ENCODE peak calls at places on chromosomes 13 and 19, in six cellular contexts. One of them, this sample, is unnamed.

GRCh38 chr13:47327856-47328255 is 431.0 kb upstream of the HTR2A start:
- DNase-seq in small intestine: no peak
- DNase-seq in NT2/D1: no peak
- DNase-seq in stimulated activated CD4-positive, alpha-beta T cell treated with anti-CD3 and anti-CD28 coated beads, Interleukin-1b, Interleukin-23, amount 100 ng/mL, for 24 hours: no peak
- DNase-seq in HAP-1: no peak
- DNase-seq in NCI-H510A treated with DMSO at 0.1 percent for 48 hours: no peak
- DNase-seq in this sample: no peak

GRCh38 chr19:53190253-53190652 is 2.9 kb downstream of the ZNF665 start:
- DNase-seq in small intestine: no peak
- DNase-seq in NT2/D1: no peak
- DNase-seq in stimulated activated CD4-positive, alpha-beta T cell treated with anti-CD3 and anti-CD28 coated beads, Interleukin-1b, Interleukin-23, amount 100 ng/mL, for 24 hours: no peak
- DNase-seq in HAP-1: no peak
- DNase-seq in NCI-H510A treated with DMSO at 0.1 percent for 48 hours: no peak
- DNase-seq in this sample: no peak

GRCh38 chr13:114161644-114162532 is 17.2 kb upstream of the CFAP97D2 start:
- DNase-seq in small intestine: peak; percentile 65
- DNase-seq in NT2/D1: no peak
- DNase-seq in stimulated activated CD4-positive, alpha-beta T cell treated with anti-CD3 and anti-CD28 coated beads, Interleukin-1b, Interleukin-23, amount 100 ng/mL, for 24 hours: no peak
- DNase-seq in HAP-1: no peak
- DNase-seq in NCI-H510A treated with DMSO at 0.1 percent for 48 hours: no peak
- DNase-seq in this sample: no peak

GRCh38 chr13:113816248-113816924 is 47.5 kb downstream of the GAS6 start:
- DNase-seq in small intestine: no peak
- DNase-seq in NT2/D1: no peak
- DNase-seq in stimulated activated CD4-positive, alpha-beta T cell treated with anti-CD3 and anti-CD28 coated beads, Interleukin-1b, Interleukin-23, amount 100 ng/mL, for 24 hours: no peak
- DNase-seq in HAP-1: no peak
- DNase-seq in NCI-H510A treated with DMSO at 0.1 percent for 48 hours: no peak
- DNase-seq in this sample: no peak

GRCh38 chr13:22848539-22849052 is 332.2 kb upstream of the SGCG start:
- DNase-seq in small intestine: peak; percentile 27
- DNase-seq in NT2/D1: no peak
- DNase-seq in stimulated activated CD4-positive, alpha-beta T cell treated with anti-CD3 and anti-CD28 coated beads, Interleukin-1b, Interleukin-23, amount 100 ng/mL, for 24 hours: no peak
- DNase-seq in HAP-1: no peak
- DNase-seq in NCI-H510A treated with DMSO at 0.1 percent for 48 hours: no peak
- DNase-seq in this sample: no peak

GRCh38 chr19:40466219-40467006 is at the start of gene SPTBN4:
- DNase-seq in small intestine: no peak
- DNase-seq in NT2/D1: no peak
- DNase-seq in stimulated activated CD4-positive, alpha-beta T cell treated with anti-CD3 and anti-CD28 coated beads, Interleukin-1b, Interleukin-23, amount 100 ng/mL, for 24 hours: peak; percentile 47
- DNase-seq in HAP-1: no peak
- DNase-seq in NCI-H510A treated with DMSO at 0.1 percent for 48 hours: no peak
- DNase-seq in this sample: peak; percentile 76

GRCh38 chr13:46059405-46059804 is 6.9 kb upstream of the ZC3H13 start:
- DNase-seq in small intestine: no peak
- DNase-seq in NT2/D1: no peak
- DNase-seq in stimulated activated CD4-positive, alpha-beta T cell treated with anti-CD3 and anti-CD28 coated beads, Interleukin-1b, Interleukin-23, amount 100 ng/mL, for 24 hours: no peak
- DNase-seq in HAP-1: no peak
- DNase-seq in NCI-H510A treated with DMSO at 0.1 percent for 48 hours: no peak
- DNase-seq in this sample: no peak

GRCh38 chr13:94054159-94054558 is 425.3 kb downstream of the DCT start:
- DNase-seq in small intestine: no peak
- DNase-seq in NT2/D1: no peak
- DNase-seq in stimulated activated CD4-positive, alpha-beta T cell treated with anti-CD3 and anti-CD28 coated beads, Interleukin-1b, Interleukin-23, amount 100 ng/mL, for 24 hours: no peak
- DNase-seq in HAP-1: no peak
- DNase-seq in NCI-H510A treated with DMSO at 0.1 percent for 48 hours: no peak
- DNase-seq in this sample: no peak

GRCh38 chr19:1265611-1266115 is 3.5 kb upstream of the CIRBP start:
- DNase-seq in small intestine: peak; percentile 55
- DNase-seq in NT2/D1: no peak
- DNase-seq in stimulated activated CD4-positive, alpha-beta T cell treated with anti-CD3 and anti-CD28 coated beads, Interleukin-1b, Interleukin-23, amount 100 ng/mL, for 24 hours: no peak
- DNase-seq in HAP-1: no peak
- DNase-seq in NCI-H510A treated with DMSO at 0.1 percent for 48 hours: no peak
- DNase-seq in this sample: peak; percentile 52

GRCh38 chr13:34224877-34225276 is 406.9 kb downstream of the RFC3 start:
- DNase-seq in small intestine: no peak
- DNase-seq in NT2/D1: no peak
- DNase-seq in stimulated activated CD4-positive, alpha-beta T cell treated with anti-CD3 and anti-CD28 coated beads, Interleukin-1b, Interleukin-23, amount 100 ng/mL, for 24 hours: no peak
- DNase-seq in HAP-1: no peak
- DNase-seq in NCI-H510A treated with DMSO at 0.1 percent for 48 hours: no peak
- DNase-seq in this sample: no peak

GRCh38 chr19:35299523-35300339 is 7.8 kb downstream of the MAG start:
- DNase-seq in small intestine: peak; percentile 5
- DNase-seq in NT2/D1: no peak
- DNase-seq in stimulated activated CD4-positive, alpha-beta T cell treated with anti-CD3 and anti-CD28 coated beads, Interleukin-1b, Interleukin-23, amount 100 ng/mL, for 24 hours: no peak
- DNase-seq in HAP-1: peak; percentile 24
- DNase-seq in NCI-H510A treated with DMSO at 0.1 percent for 48 hours: no peak
- DNase-seq in this sample: no peak

GRCh38 chr13:36891752-36892151 is 28.3 kb downstream of the SMAD9 start:
- DNase-seq in small intestine: no peak
- DNase-seq in NT2/D1: no peak
- DNase-seq in stimulated activated CD4-positive, alpha-beta T cell treated with anti-CD3 and anti-CD28 coated beads, Interleukin-1b, Interleukin-23, amount 100 ng/mL, for 24 hours: no peak
- DNase-seq in HAP-1: no peak
- DNase-seq in NCI-H510A treated with DMSO at 0.1 percent for 48 hours: no peak
- DNase-seq in this sample: no peak

GRCh38 chr13:30037766-30038165 is 187.3 kb upstream of the UBL3 start:
- DNase-seq in small intestine: no peak
- DNase-seq in NT2/D1: no peak
- DNase-seq in stimulated activated CD4-positive, alpha-beta T cell treated with anti-CD3 and anti-CD28 coated beads, Interleukin-1b, Interleukin-23, amount 100 ng/mL, for 24 hours: no peak
- DNase-seq in HAP-1: no peak
- DNase-seq in NCI-H510A treated with DMSO at 0.1 percent for 48 hours: no peak
- DNase-seq in this sample: no peak

GRCh38 chr13:49400755-49401659 is 42.9 kb downstream of the CAB39L start:
- DNase-seq in small intestine: peak; percentile 38
- DNase-seq in NT2/D1: no peak
- DNase-seq in stimulated activated CD4-positive, alpha-beta T cell treated with anti-CD3 and anti-CD28 coated beads, Interleukin-1b, Interleukin-23, amount 100 ng/mL, for 24 hours: no peak
- DNase-seq in HAP-1: no peak
- DNase-seq in NCI-H510A treated with DMSO at 0.1 percent for 48 hours: peak; percentile 46
- DNase-seq in this sample: no peak

GRCh38 chr19:31285744-31286143 is 63.5 kb downstream of the TSHZ3 start:
- DNase-seq in small intestine: no peak
- DNase-seq in NT2/D1: no peak
- DNase-seq in stimulated activated CD4-positive, alpha-beta T cell treated with anti-CD3 and anti-CD28 coated beads, Interleukin-1b, Interleukin-23, amount 100 ng/mL, for 24 hours: no peak
- DNase-seq in HAP-1: no peak
- DNase-seq in NCI-H510A treated with DMSO at 0.1 percent for 48 hours: no peak
- DNase-seq in this sample: no peak

GRCh38 chr13:35744566-35745203 is 268.2 kb upstream of the MAB21L1 start:
- DNase-seq in small intestine: no peak
- DNase-seq in NT2/D1: no peak
- DNase-seq in stimulated activated CD4-positive, alpha-beta T cell treated with anti-CD3 and anti-CD28 coated beads, Interleukin-1b, Interleukin-23, amount 100 ng/mL, for 24 hours: no peak
- DNase-seq in HAP-1: no peak
- DNase-seq in NCI-H510A treated with DMSO at 0.1 percent for 48 hours: no peak
- DNase-seq in this sample: no peak

GRCh38 chr19:1690570-1691307 is 38.3 kb upstream of the TCF3 start:
- DNase-seq in small intestine: peak; percentile 46
- DNase-seq in NT2/D1: peak; percentile 38
- DNase-seq in stimulated activated CD4-positive, alpha-beta T cell treated with anti-CD3 and anti-CD28 coated beads, Interleukin-1b, Interleukin-23, amount 100 ng/mL, for 24 hours: peak; percentile 35
- DNase-seq in HAP-1: peak; percentile 89
- DNase-seq in NCI-H510A treated with DMSO at 0.1 percent for 48 hours: no peak
- DNase-seq in this sample: peak; percentile 55

GRCh38 chr19:8387688-8388611 is 2.2 kb upstream of the RAB11B start:
- DNase-seq in small intestine: peak; percentile 19
- DNase-seq in NT2/D1: no peak
- DNase-seq in stimulated activated CD4-positive, alpha-beta T cell treated with anti-CD3 and anti-CD28 coated beads, Interleukin-1b, Interleukin-23, amount 100 ng/mL, for 24 hours: no peak
- DNase-seq in HAP-1: no peak
- DNase-seq in NCI-H510A treated with DMSO at 0.1 percent for 48 hours: no peak
- DNase-seq in this sample: no peak

GRCh38 chr13:23849670-23850069 is 39.5 kb downstream of the MIPEP start:
- DNase-seq in small intestine: no peak
- DNase-seq in NT2/D1: no peak
- DNase-seq in stimulated activated CD4-positive, alpha-beta T cell treated with anti-CD3 and anti-CD28 coated beads, Interleukin-1b, Interleukin-23, amount 100 ng/mL, for 24 hours: no peak
- DNase-seq in HAP-1: no peak
- DNase-seq in NCI-H510A treated with DMSO at 0.1 percent for 48 hours: no peak
- DNase-seq in this sample: no peak

GRCh38 chr19:50803633-50804419 is 13.6 kb downstream of the ACP4 start:
- DNase-seq in small intestine: no peak
- DNase-seq in NT2/D1: no peak
- DNase-seq in stimulated activated CD4-positive, alpha-beta T cell treated with anti-CD3 and anti-CD28 coated beads, Interleukin-1b, Interleukin-23, amount 100 ng/mL, for 24 hours: no peak
- DNase-seq in HAP-1: peak; percentile 58
- DNase-seq in NCI-H510A treated with DMSO at 0.1 percent for 48 hours: no peak
- DNase-seq in this sample: no peak

GRCh38 chr19:13681509-13681908 is 82.8 kb upstream of the MRI1 start:
- DNase-seq in small intestine: no peak
- DNase-seq in NT2/D1: no peak
- DNase-seq in stimulated activated CD4-positive, alpha-beta T cell treated with anti-CD3 and anti-CD28 coated beads, Interleukin-1b, Interleukin-23, amount 100 ng/mL, for 24 hours: no peak
- DNase-seq in HAP-1: no peak
- DNase-seq in NCI-H510A treated with DMSO at 0.1 percent for 48 hours: no peak
- DNase-seq in this sample: no peak

GRCh38 chr13:106917673-106918652 is 350.0 kb upstream of the ARGLU1 start:
- DNase-seq in small intestine: peak; percentile 74
- DNase-seq in NT2/D1: peak; percentile 63
- DNase-seq in stimulated activated CD4-positive, alpha-beta T cell treated with anti-CD3 and anti-CD28 coated beads, Interleukin-1b, Interleukin-23, amount 100 ng/mL, for 24 hours: peak; percentile 41
- DNase-seq in HAP-1: peak; percentile 83
- DNase-seq in NCI-H510A treated with DMSO at 0.1 percent for 48 hours: peak; percentile 83
- DNase-seq in this sample: peak; percentile 69

GRCh38 chr19:2546128-2547032 is 70.5 kb downstream of the GADD45B start:
- DNase-seq in small intestine: peak; percentile 40
- DNase-seq in NT2/D1: no peak
- DNase-seq in stimulated activated CD4-positive, alpha-beta T cell treated with anti-CD3 and anti-CD28 coated beads, Interleukin-1b, Interleukin-23, amount 100 ng/mL, for 24 hours: no peak
- DNase-seq in HAP-1: peak; percentile 67
- DNase-seq in NCI-H510A treated with DMSO at 0.1 percent for 48 hours: no peak
- DNase-seq in this sample: no peak

GRCh38 chr19:33417751-33418150 is 44.2 kb downstream of the CEBPG start:
- DNase-seq in small intestine: no peak
- DNase-seq in NT2/D1: no peak
- DNase-seq in stimulated activated CD4-positive, alpha-beta T cell treated with anti-CD3 and anti-CD28 coated beads, Interleukin-1b, Interleukin-23, amount 100 ng/mL, for 24 hours: no peak
- DNase-seq in HAP-1: no peak
- DNase-seq in NCI-H510A treated with DMSO at 0.1 percent for 48 hours: no peak
- DNase-seq in this sample: no peak

GRCh38 chr19:39474139-39474620 is 6.5 kb upstream of the TIMM50 start:
- DNase-seq in small intestine: peak; percentile 19
- DNase-seq in NT2/D1: no peak
- DNase-seq in stimulated activated CD4-positive, alpha-beta T cell treated with anti-CD3 and anti-CD28 coated beads, Interleukin-1b, Interleukin-23, amount 100 ng/mL, for 24 hours: peak; percentile 55
- DNase-seq in HAP-1: peak; percentile 87
- DNase-seq in NCI-H510A treated with DMSO at 0.1 percent for 48 hours: peak; percentile 36
- DNase-seq in this sample: peak; percentile 37

GRCh38 chr19:39941151-39941550 is 6.7 kb upstream of the FCGBP start:
- DNase-seq in small intestine: no peak
- DNase-seq in NT2/D1: no peak
- DNase-seq in stimulated activated CD4-positive, alpha-beta T cell treated with anti-CD3 and anti-CD28 coated beads, Interleukin-1b, Interleukin-23, amount 100 ng/mL, for 24 hours: no peak
- DNase-seq in HAP-1: no peak
- DNase-seq in NCI-H510A treated with DMSO at 0.1 percent for 48 hours: no peak
- DNase-seq in this sample: no peak

GRCh38 chr13:102042746-102043145 is 359.1 kb downstream of the FGF14 start:
- DNase-seq in small intestine: no peak
- DNase-seq in NT2/D1: no peak
- DNase-seq in stimulated activated CD4-positive, alpha-beta T cell treated with anti-CD3 and anti-CD28 coated beads, Interleukin-1b, Interleukin-23, amount 100 ng/mL, for 24 hours: no peak
- DNase-seq in HAP-1: no peak
- DNase-seq in NCI-H510A treated with DMSO at 0.1 percent for 48 hours: no peak
- DNase-seq in this sample: no peak

GRCh38 chr19:28466107-28467045 is 746.6 kb downstream of the UQCRFS1 start:
- DNase-seq in small intestine: peak; percentile 61
- DNase-seq in NT2/D1: peak; percentile 58
- DNase-seq in stimulated activated CD4-positive, alpha-beta T cell treated with anti-CD3 and anti-CD28 coated beads, Interleukin-1b, Interleukin-23, amount 100 ng/mL, for 24 hours: peak; percentile 27
- DNase-seq in HAP-1: peak; percentile 54
- DNase-seq in NCI-H510A treated with DMSO at 0.1 percent for 48 hours: no peak
- DNase-seq in this sample: peak; percentile 32

GRCh38 chr19:36489139-36489919 is at the start of gene ZNF566:
- DNase-seq in small intestine: peak; percentile 95
- DNase-seq in NT2/D1: peak; percentile 96
- DNase-seq in stimulated activated CD4-positive, alpha-beta T cell treated with anti-CD3 and anti-CD28 coated beads, Interleukin-1b, Interleukin-23, amount 100 ng/mL, for 24 hours: peak; percentile 79
- DNase-seq in HAP-1: peak; percentile 97
- DNase-seq in NCI-H510A treated with DMSO at 0.1 percent for 48 hours: peak; percentile 96
- DNase-seq in this sample: peak; percentile 92

GRCh38 chr19:18987456-18987855 is 45.9 kb downstream of the SUGP2 start:
- DNase-seq in small intestine: no peak
- DNase-seq in NT2/D1: no peak
- DNase-seq in stimulated activated CD4-positive, alpha-beta T cell treated with anti-CD3 and anti-CD28 coated beads, Interleukin-1b, Interleukin-23, amount 100 ng/mL, for 24 hours: no peak
- DNase-seq in HAP-1: no peak
- DNase-seq in NCI-H510A treated with DMSO at 0.1 percent for 48 hours: no peak
- DNase-seq in this sample: no peak

GRCh38 chr19:16001481-16002312 is 52.9 kb downstream of the OR10H4 start:
- DNase-seq in small intestine: peak; percentile 80
- DNase-seq in NT2/D1: no peak
- DNase-seq in stimulated activated CD4-positive, alpha-beta T cell treated with anti-CD3 and anti-CD28 coated beads, Interleukin-1b, Interleukin-23, amount 100 ng/mL, for 24 hours: no peak
- DNase-seq in HAP-1: no peak
- DNase-seq in NCI-H510A treated with DMSO at 0.1 percent for 48 hours: no peak
- DNase-seq in this sample: peak; percentile 47

GRCh38 chr19:4310247-4311121 is 6.1 kb downstream of the FSD1 start:
- DNase-seq in small intestine: peak; percentile 35
- DNase-seq in NT2/D1: no peak
- DNase-seq in stimulated activated CD4-positive, alpha-beta T cell treated with anti-CD3 and anti-CD28 coated beads, Interleukin-1b, Interleukin-23, amount 100 ng/mL, for 24 hours: no peak
- DNase-seq in HAP-1: peak; percentile 61
- DNase-seq in NCI-H510A treated with DMSO at 0.1 percent for 48 hours: no peak
- DNase-seq in this sample: no peak

GRCh38 chr19:50969413-50969760 is at the start of gene KLK6:
- DNase-seq in small intestine: no peak
- DNase-seq in NT2/D1: no peak
- DNase-seq in stimulated activated CD4-positive, alpha-beta T cell treated with anti-CD3 and anti-CD28 coated beads, Interleukin-1b, Interleukin-23, amount 100 ng/mL, for 24 hours: no peak
- DNase-seq in HAP-1: no peak
- DNase-seq in NCI-H510A treated with DMSO at 0.1 percent for 48 hours: no peak
- DNase-seq in this sample: no peak

GRCh38 chr13:71148391-71148790 is 718.6 kb downstream of the DACH1 start:
- DNase-seq in small intestine: peak; percentile 2
- DNase-seq in NT2/D1: no peak
- DNase-seq in stimulated activated CD4-positive, alpha-beta T cell treated with anti-CD3 and anti-CD28 coated beads, Interleukin-1b, Interleukin-23, amount 100 ng/mL, for 24 hours: no peak
- DNase-seq in HAP-1: peak; percentile 9
- DNase-seq in NCI-H510A treated with DMSO at 0.1 percent for 48 hours: no peak
- DNase-seq in this sample: no peak

GRCh38 chr19:50516859-50517703 is 3.4 kb upstream of the ASPDH start:
- DNase-seq in small intestine: no peak
- DNase-seq in NT2/D1: no peak
- DNase-seq in stimulated activated CD4-positive, alpha-beta T cell treated with anti-CD3 and anti-CD28 coated beads, Interleukin-1b, Interleukin-23, amount 100 ng/mL, for 24 hours: no peak
- DNase-seq in HAP-1: no peak
- DNase-seq in NCI-H510A treated with DMSO at 0.1 percent for 48 hours: no peak
- DNase-seq in this sample: no peak

GRCh38 chr19:43476606-43477005 is 11.2 kb upstream of the LYPD3 start:
- DNase-seq in small intestine: no peak
- DNase-seq in NT2/D1: no peak
- DNase-seq in stimulated activated CD4-positive, alpha-beta T cell treated with anti-CD3 and anti-CD28 coated beads, Interleukin-1b, Interleukin-23, amount 100 ng/mL, for 24 hours: no peak
- DNase-seq in HAP-1: no peak
- DNase-seq in NCI-H510A treated with DMSO at 0.1 percent for 48 hours: no peak
- DNase-seq in this sample: no peak

GRCh38 chr13:109336730-109337129 is 449.7 kb downstream of the IRS2 start:
- DNase-seq in small intestine: no peak
- DNase-seq in NT2/D1: no peak
- DNase-seq in stimulated activated CD4-positive, alpha-beta T cell treated with anti-CD3 and anti-CD28 coated beads, Interleukin-1b, Interleukin-23, amount 100 ng/mL, for 24 hours: no peak
- DNase-seq in HAP-1: no peak
- DNase-seq in NCI-H510A treated with DMSO at 0.1 percent for 48 hours: no peak
- DNase-seq in this sample: no peak

GRCh38 chr13:81388400-81388799 is 1047.5 kb upstream of the SPRY2 start:
- DNase-seq in small intestine: no peak
- DNase-seq in NT2/D1: no peak
- DNase-seq in stimulated activated CD4-positive, alpha-beta T cell treated with anti-CD3 and anti-CD28 coated beads, Interleukin-1b, Interleukin-23, amount 100 ng/mL, for 24 hours: no peak
- DNase-seq in HAP-1: no peak
- DNase-seq in NCI-H510A treated with DMSO at 0.1 percent for 48 hours: no peak
- DNase-seq in this sample: no peak

GRCh38 chr13:104645786-104646185 is 1579.6 kb upstream of the SLC10A2 start:
- DNase-seq in small intestine: no peak
- DNase-seq in NT2/D1: no peak
- DNase-seq in stimulated activated CD4-positive, alpha-beta T cell treated with anti-CD3 and anti-CD28 coated beads, Interleukin-1b, Interleukin-23, amount 100 ng/mL, for 24 hours: no peak
- DNase-seq in HAP-1: no peak
- DNase-seq in NCI-H510A treated with DMSO at 0.1 percent for 48 hours: no peak
- DNase-seq in this sample: no peak